ENCODE peak calls at places on chromosomes 6 and 20, in nine cellular contexts. One of them, this sample, is unnamed.

GRCh38 chr6:89257346-89257745 is 40.2 kb upstream of the GABRR1 start:
- DNase-seq in effector memory CD4-positive, alpha-beta T cell: no peak
- DNase-seq in hepatocyte: no peak
- DNase-seq in prostate gland: no peak
- DNase-seq in mesendoderm: no peak
- DNase-seq in neuronal stem cell: no peak
- DNase-seq in Peyer's patch: no peak
- DNase-seq in psoas muscle: no peak
- DNase-seq in mammary epithelial cell: no peak
- DNase-seq in this sample: no peak

GRCh38 chr6:166952122-166952521 is 4.2 kb downstream of the RNASET2 start:
- DNase-seq in effector memory CD4-positive, alpha-beta T cell: no peak
- DNase-seq in hepatocyte: no peak
- DNase-seq in prostate gland: no peak
- DNase-seq in mesendoderm: no peak
- DNase-seq in neuronal stem cell: no peak
- DNase-seq in Peyer's patch: no peak
- DNase-seq in psoas muscle: no peak
- DNase-seq in mammary epithelial cell: no peak
- DNase-seq in this sample: no peak

GRCh38 chr20:62918137-62918536 is 8.2 kb downstream of the DIDO1 start:
- DNase-seq in effector memory CD4-positive, alpha-beta T cell: no peak
- DNase-seq in hepatocyte: no peak
- DNase-seq in prostate gland: no peak
- DNase-seq in mesendoderm: no peak
- DNase-seq in neuronal stem cell: no peak
- DNase-seq in Peyer's patch: peak
- DNase-seq in psoas muscle: no peak
- DNase-seq in mammary epithelial cell: no peak
- DNase-seq in this sample: no peak

GRCh38 chr6:165950316-165950715 is 217.3 kb downstream of the TBXT start:
- DNase-seq in effector memory CD4-positive, alpha-beta T cell: no peak
- DNase-seq in hepatocyte: no peak
- DNase-seq in prostate gland: no peak
- DNase-seq in mesendoderm: no peak
- DNase-seq in neuronal stem cell: no peak
- DNase-seq in Peyer's patch: no peak
- DNase-seq in psoas muscle: no peak
- DNase-seq in mammary epithelial cell: no peak
- DNase-seq in this sample: no peak

GRCh38 chr20:50221501-50222323 is 31.1 kb downstream of the CEBPB start:
- DNase-seq in effector memory CD4-positive, alpha-beta T cell: no peak
- DNase-seq in hepatocyte: no peak
- DNase-seq in prostate gland: no peak
- DNase-seq in mesendoderm: no peak
- DNase-seq in neuronal stem cell: no peak
- DNase-seq in Peyer's patch: no peak
- DNase-seq in psoas muscle: no peak
- DNase-seq in mammary epithelial cell: peak
- DNase-seq in this sample: peak

GRCh38 chr6:15132854-15133670 is 112.8 kb upstream of the JARID2 start:
- DNase-seq in effector memory CD4-positive, alpha-beta T cell: no peak
- DNase-seq in hepatocyte: peak
- DNase-seq in prostate gland: no peak
- DNase-seq in mesendoderm: peak
- DNase-seq in neuronal stem cell: no peak
- DNase-seq in Peyer's patch: no peak
- DNase-seq in psoas muscle: no peak
- DNase-seq in mammary epithelial cell: peak
- DNase-seq in this sample: peak

GRCh38 chr20:24838551-24839530 is 110.2 kb upstream of the CST7 start:
- DNase-seq in effector memory CD4-positive, alpha-beta T cell: no peak
- DNase-seq in hepatocyte: no peak
- DNase-seq in prostate gland: no peak
- DNase-seq in mesendoderm: no peak
- DNase-seq in neuronal stem cell: no peak
- DNase-seq in Peyer's patch: no peak
- DNase-seq in psoas muscle: no peak
- DNase-seq in mammary epithelial cell: peak
- DNase-seq in this sample: no peak

GRCh38 chr6:154111025-154111424 is 72.0 kb downstream of the OPRM1 start:
- DNase-seq in effector memory CD4-positive, alpha-beta T cell: no peak
- DNase-seq in hepatocyte: no peak
- DNase-seq in prostate gland: no peak
- DNase-seq in mesendoderm: no peak
- DNase-seq in neuronal stem cell: no peak
- DNase-seq in Peyer's patch: no peak
- DNase-seq in psoas muscle: no peak
- DNase-seq in mammary epithelial cell: no peak
- DNase-seq in this sample: peak

GRCh38 chr6:6646859-6647258 is 58.3 kb downstream of the LY86 start:
- DNase-seq in effector memory CD4-positive, alpha-beta T cell: no peak
- DNase-seq in hepatocyte: no peak
- DNase-seq in prostate gland: no peak
- DNase-seq in mesendoderm: no peak
- DNase-seq in neuronal stem cell: no peak
- DNase-seq in Peyer's patch: no peak
- DNase-seq in psoas muscle: no peak
- DNase-seq in mammary epithelial cell: no peak
- DNase-seq in this sample: no peak

GRCh38 chr6:6646384-6646783 is 57.9 kb downstream of the LY86 start:
- DNase-seq in effector memory CD4-positive, alpha-beta T cell: no peak
- DNase-seq in hepatocyte: no peak
- DNase-seq in prostate gland: no peak
- DNase-seq in mesendoderm: no peak
- DNase-seq in neuronal stem cell: no peak
- DNase-seq in Peyer's patch: no peak
- DNase-seq in psoas muscle: no peak
- DNase-seq in mammary epithelial cell: no peak
- DNase-seq in this sample: no peak

GRCh38 chr6:6640915-6641314 is 52.4 kb downstream of the LY86 start:
- DNase-seq in effector memory CD4-positive, alpha-beta T cell: no peak
- DNase-seq in hepatocyte: no peak
- DNase-seq in prostate gland: no peak
- DNase-seq in mesendoderm: no peak
- DNase-seq in neuronal stem cell: no peak
- DNase-seq in Peyer's patch: no peak
- DNase-seq in psoas muscle: no peak
- DNase-seq in mammary epithelial cell: no peak
- DNase-seq in this sample: no peak

GRCh38 chr6:6645266-6645917 is 56.9 kb downstream of the LY86 start:
- DNase-seq in effector memory CD4-positive, alpha-beta T cell: no peak
- DNase-seq in hepatocyte: no peak
- DNase-seq in prostate gland: no peak
- DNase-seq in mesendoderm: no peak
- DNase-seq in neuronal stem cell: no peak
- DNase-seq in Peyer's patch: no peak
- DNase-seq in psoas muscle: no peak
- DNase-seq in mammary epithelial cell: peak
- DNase-seq in this sample: no peak

DNA sequence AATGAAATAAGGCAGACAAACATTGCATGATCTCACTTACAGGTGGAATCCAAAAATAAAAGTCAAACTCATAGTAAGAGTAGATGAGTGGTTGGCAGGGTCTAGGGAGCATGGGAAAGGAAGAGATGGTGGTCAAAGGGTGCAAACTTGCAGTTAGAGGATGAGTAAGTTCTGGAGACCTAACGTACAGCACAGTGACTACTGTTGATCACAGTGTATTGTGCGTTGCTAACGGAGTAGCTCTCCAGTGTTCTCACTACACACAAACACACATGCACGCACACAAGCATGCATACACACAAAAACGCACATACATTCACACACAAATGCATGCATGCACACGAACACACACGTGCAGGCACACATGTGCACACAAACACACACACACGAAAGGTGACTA is 54.9 kb downstream of the LY86 start:
- DNase-seq in effector memory CD4-positive, alpha-beta T cell: no peak
- DNase-seq in hepatocyte: no peak
- DNase-seq in prostate gland: no peak
- DNase-seq in mesendoderm: no peak
- DNase-seq in neuronal stem cell: no peak
- DNase-seq in Peyer's patch: no peak
- DNase-seq in psoas muscle: no peak
- DNase-seq in mammary epithelial cell: no peak
- DNase-seq in this sample: no peak
- H3K27ac ChIP-seq in effector memory CD4-positive, alpha-beta T cell: no peak
- H3K27ac ChIP-seq in hepatocyte: no peak
- H3K27ac ChIP-seq in prostate gland: no peak
- H3K27ac ChIP-seq in mesendoderm: no peak
- H3K27ac ChIP-seq in neuronal stem cell: no peak
- H3K27ac ChIP-seq in Peyer's patch: no peak
- H3K27ac ChIP-seq in psoas muscle: no peak
- H3K27ac ChIP-seq in mammary epithelial cell: no peak
- H3K27ac ChIP-seq in this sample: no peak

GRCh38 chr20:48919336-48919881 is 2.1 kb upstream of the ARFGEF2 start:
- DNase-seq in effector memory CD4-positive, alpha-beta T cell: no peak
- DNase-seq in hepatocyte: no peak
- DNase-seq in prostate gland: no peak
- DNase-seq in mesendoderm: peak
- DNase-seq in neuronal stem cell: no peak
- DNase-seq in Peyer's patch: no peak
- DNase-seq in psoas muscle: no peak
- DNase-seq in mammary epithelial cell: no peak
- DNase-seq in this sample: no peak

GRCh38 chr20:48921883-48922867 is 664 bp downstream of the ARFGEF2 start:
- DNase-seq in effector memory CD4-positive, alpha-beta T cell: peak
- DNase-seq in hepatocyte: peak
- DNase-seq in prostate gland: peak
- DNase-seq in mesendoderm: peak
- DNase-seq in neuronal stem cell: no peak
- DNase-seq in Peyer's patch: no peak
- DNase-seq in psoas muscle: peak
- DNase-seq in mammary epithelial cell: peak
- DNase-seq in this sample: peak

GRCh38 chr20:48921168-48921882 is at the start of gene ARFGEF2:
- DNase-seq in effector memory CD4-positive, alpha-beta T cell: peak
- DNase-seq in hepatocyte: peak
- DNase-seq in prostate gland: peak
- DNase-seq in mesendoderm: peak
- DNase-seq in neuronal stem cell: peak
- DNase-seq in Peyer's patch: peak
- DNase-seq in psoas muscle: peak
- DNase-seq in mammary epithelial cell: peak
- DNase-seq in this sample: peak

GRCh38 chr20:48919882-48920526 is 1.5 kb upstream of the ARFGEF2 start:
- DNase-seq in effector memory CD4-positive, alpha-beta T cell: no peak
- DNase-seq in hepatocyte: peak
- DNase-seq in prostate gland: no peak
- DNase-seq in mesendoderm: peak
- DNase-seq in neuronal stem cell: no peak
- DNase-seq in Peyer's patch: no peak
- DNase-seq in psoas muscle: no peak
- DNase-seq in mammary epithelial cell: no peak
- DNase-seq in this sample: no peak

GRCh38 chr20:48920527-48921167 is 864 bp upstream of the ARFGEF2 start:
- DNase-seq in effector memory CD4-positive, alpha-beta T cell: no peak
- DNase-seq in hepatocyte: no peak
- DNase-seq in prostate gland: no peak
- DNase-seq in mesendoderm: no peak
- DNase-seq in neuronal stem cell: no peak
- DNase-seq in Peyer's patch: no peak
- DNase-seq in psoas muscle: no peak
- DNase-seq in mammary epithelial cell: no peak
- DNase-seq in this sample: no peak
- H3K27ac ChIP-seq in effector memory CD4-positive, alpha-beta T cell: peak
- H3K27ac ChIP-seq in hepatocyte: peak
- H3K27ac ChIP-seq in prostate gland: peak
- H3K27ac ChIP-seq in mesendoderm: peak
- H3K27ac ChIP-seq in neuronal stem cell: peak
- H3K27ac ChIP-seq in Peyer's patch: peak
- H3K27ac ChIP-seq in psoas muscle: peak
- H3K27ac ChIP-seq in mammary epithelial cell: peak
- H3K27ac ChIP-seq in this sample: peak

GRCh38 chr6:43097502-43097901 is 21.4 kb downstream of the PTK7 start:
- DNase-seq in effector memory CD4-positive, alpha-beta T cell: no peak
- DNase-seq in hepatocyte: no peak
- DNase-seq in prostate gland: no peak
- DNase-seq in mesendoderm: no peak
- DNase-seq in neuronal stem cell: no peak
- DNase-seq in Peyer's patch: no peak
- DNase-seq in psoas muscle: no peak
- DNase-seq in mammary epithelial cell: no peak
- DNase-seq in this sample: no peak
- H3K27ac ChIP-seq in effector memory CD4-positive, alpha-beta T cell: no peak
- H3K27ac ChIP-seq in hepatocyte: peak
- H3K27ac ChIP-seq in prostate gland: peak
- H3K27ac ChIP-seq in mesendoderm: no peak
- H3K27ac ChIP-seq in neuronal stem cell: no peak
- H3K27ac ChIP-seq in Peyer's patch: no peak
- H3K27ac ChIP-seq in psoas muscle: no peak
- H3K27ac ChIP-seq in mammary epithelial cell: peak
- H3K27ac ChIP-seq in this sample: peak

GRCh38 chr6:133892444-133893323 is 3.8 kb downstream of the TCF21 start:
- DNase-seq in effector memory CD4-positive, alpha-beta T cell: no peak
- DNase-seq in hepatocyte: peak
- DNase-seq in prostate gland: no peak
- DNase-seq in mesendoderm: peak
- DNase-seq in neuronal stem cell: no peak
- DNase-seq in Peyer's patch: no peak
- DNase-seq in psoas muscle: no peak
- DNase-seq in mammary epithelial cell: no peak
- DNase-seq in this sample: no peak

GRCh38 chr6:133889557-133890301 is 816 bp downstream of the TCF21 start:
- DNase-seq in effector memory CD4-positive, alpha-beta T cell: no peak
- DNase-seq in hepatocyte: peak
- DNase-seq in prostate gland: no peak
- DNase-seq in mesendoderm: peak
- DNase-seq in neuronal stem cell: peak
- DNase-seq in Peyer's patch: no peak
- DNase-seq in psoas muscle: peak
- DNase-seq in mammary epithelial cell: no peak
- DNase-seq in this sample: no peak

GRCh38 chr6:133890941-133891813 is 2.3 kb downstream of the TCF21 start:
- DNase-seq in effector memory CD4-positive, alpha-beta T cell: no peak
- DNase-seq in hepatocyte: peak
- DNase-seq in prostate gland: no peak
- DNase-seq in mesendoderm: peak
- DNase-seq in neuronal stem cell: peak
- DNase-seq in Peyer's patch: no peak
- DNase-seq in psoas muscle: peak
- DNase-seq in mammary epithelial cell: no peak
- DNase-seq in this sample: peak

GRCh38 chr6:133893324-133893692 is 4.4 kb downstream of the TCF21 start:
- DNase-seq in effector memory CD4-positive, alpha-beta T cell: no peak
- DNase-seq in hepatocyte: no peak
- DNase-seq in prostate gland: no peak
- DNase-seq in mesendoderm: no peak
- DNase-seq in neuronal stem cell: no peak
- DNase-seq in Peyer's patch: no peak
- DNase-seq in psoas muscle: no peak
- DNase-seq in mammary epithelial cell: no peak
- DNase-seq in this sample: no peak

DNA sequence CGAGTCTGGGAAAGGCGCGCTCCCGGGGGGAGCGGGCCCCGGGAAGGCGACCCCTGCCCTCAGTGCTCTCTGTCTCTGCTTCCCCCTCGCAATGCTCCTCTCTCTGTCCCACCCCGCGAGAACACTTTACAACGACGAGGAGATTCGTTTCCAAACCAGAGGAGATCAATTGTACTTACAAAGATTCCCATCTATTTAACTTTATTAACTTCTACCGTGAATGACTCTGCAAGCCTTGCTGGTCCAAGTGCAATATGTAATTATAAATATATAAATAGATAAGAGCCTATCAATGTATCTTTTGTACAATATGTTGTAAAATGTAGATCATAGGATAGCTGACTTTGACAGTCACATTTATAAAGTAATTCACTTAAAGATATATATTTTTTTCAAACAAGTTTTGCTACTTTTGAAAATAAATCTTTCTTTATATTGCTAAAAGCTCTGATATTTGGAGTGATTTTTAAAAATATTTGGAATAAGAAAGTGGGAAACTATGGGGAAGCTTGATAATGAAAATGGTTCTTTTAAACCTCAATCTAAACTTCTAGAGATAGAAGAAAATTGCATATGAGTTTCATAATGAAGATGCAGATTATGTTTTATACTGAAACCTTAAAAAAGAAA is 3.0 kb downstream of the TCF21 start:
- DNase-seq in effector memory CD4-positive, alpha-beta T cell: no peak
- DNase-seq in hepatocyte: no peak
- DNase-seq in prostate gland: no peak
- DNase-seq in mesendoderm: no peak
- DNase-seq in neuronal stem cell: no peak
- DNase-seq in Peyer's patch: no peak
- DNase-seq in psoas muscle: no peak
- DNase-seq in mammary epithelial cell: no peak
- DNase-seq in this sample: no peak
- H3K27ac ChIP-seq in effector memory CD4-positive, alpha-beta T cell: no peak
- H3K27ac ChIP-seq in hepatocyte: peak
- H3K27ac ChIP-seq in prostate gland: peak
- H3K27ac ChIP-seq in mesendoderm: no peak
- H3K27ac ChIP-seq in neuronal stem cell: no peak
- H3K27ac ChIP-seq in Peyer's patch: peak
- H3K27ac ChIP-seq in psoas muscle: no peak
- H3K27ac ChIP-seq in mammary epithelial cell: no peak
- H3K27ac ChIP-seq in this sample: peak

This sample was measured in RWPE1.